ENCODE peak calls at places on chromosomes 1 and 21, in six cellular contexts. O is WERI-Rb-1, T is adrenal gland, J is hepatocyte, U is BE2C, L is brain microvascular endothelial cell. E is an unnamed sample. For H3K27me3, the result is how much of the 10 kb centered on the place peaks cover.

GRCh38 chr1:234309598-234310459 is 63.4 kb upstream of the COA6 start:
- DNase-seq in L (peak), J (peak), O (peak), U (peak), T (peak), E (peak)

GRCh38 chr1:113677250-113678158 is 81.8 kb downstream of the PHTF1 start:
- DNase-seq in J (peak), U (peak), L (peak), O (peak), T (peak), E (peak)

GRCh38 chr1:153260980-153261792 is 1.7 kb downstream of the LORICRIN start:
- DNase-seq in J (no peak), T (peak), L (peak), U (peak), O (peak), E (no peak)

GRCh38 chr1:29901618-29902017 is 665.3 kb downstream of the PTPRU start:
- DNase-seq in U (no peak), O (peak), J (no peak), L (no peak), T (no peak), E (no peak)

GRCh38 chr1:155598842-155599331 is 11.1 kb upstream of the MSTO1 start:
- DNase-seq in J (peak), L (peak), O (peak), U (peak), T (no peak), E (peak)

GRCh38 chr1:92949937-92950817 is 11.1 kb downstream of the DIPK1A start:
- DNase-seq in T (no peak), O (no peak), L (peak), U (no peak), J (no peak), E (peak)

GRCh38 chr1:55610203-55610602 is 395.0 kb upstream of the USP24 start:
- DNase-seq in U (no peak), J (no peak), T (no peak), O (no peak), L (no peak), E (no peak)

GRCh38 chr1:172935062-172935592 is 115.6 kb downstream of the TNFSF18 start:
- DNase-seq in O (no peak), L (no peak), T (no peak), J (no peak), U (no peak), E (peak)

GRCh38 chr1:233389867-233390266 is 62.3 kb downstream of the MAP3K21 start:
- DNase-seq in J (no peak), T (no peak), L (no peak), U (no peak), O (peak), E (no peak)

GRCh38 chr1:211831558-211832323 is 1.2 kb upstream of the LPGAT1 start:
- DNase-seq in T (no peak), O (peak), J (no peak), L (no peak), U (peak), E (no peak)

GRCh38 chr1:53121319-53122172 is 20.9 kb downstream of the SLC1A7 start:
- DNase-seq in U (peak), L (no peak), J (peak), T (no peak), O (peak), E (no peak)

GRCh38 chr1:16129921-16130543 is 25.8 kb downstream of the EPHA2 start:
- DNase-seq in L (no peak), T (no peak), O (no peak), J (no peak), U (no peak), E (no peak)

GRCh38 chr21:43766734-43767497 is 9.2 kb downstream of the CSTB start:
- DNase-seq in T (no peak), O (no peak), J (peak), U (no peak), L (no peak), E (no peak)

GRCh38 chr1:58592521-58593134 is 15.6 kb upstream of the TACSTD2 start:
- DNase-seq in O (no peak), L (peak), J (peak), U (no peak), T (peak), E (peak)

GRCh38 chr1:223886516-223886921 is 40.8 kb upstream of the TP53BP2 start:
- DNase-seq in L (no peak), J (peak), T (no peak), U (no peak), O (no peak), E (peak)

GRCh38 chr1:8987881-8988617 is 38.2 kb downstream of the SLC2A7 start:
- DNase-seq in J (peak), O (peak), T (peak), U (peak), L (peak), E (peak)

GRCh38 chr1:98637316-98637715 is 24.2 kb upstream of the SNX7 start:
- DNase-seq in L (no peak), U (no peak), O (no peak), J (no peak), T (no peak), E (no peak)

GRCh38 chr1:108892356-108893140 is 15.8 kb downstream of the GPSM2 start:
- DNase-seq in O (no peak), L (peak), J (no peak), U (no peak), T (no peak), E (peak)

GRCh38 chr1:85237613-85238012 is 21.8 kb downstream of the C1orf52 start:
- DNase-seq in L (no peak), T (no peak), J (no peak), U (no peak), O (no peak), E (no peak)

GRCh38 chr1:85398391-85399064 is 66.4 kb downstream of the DDAH1 start:
- DNase-seq in J (no peak), T (no peak), L (peak), O (no peak), U (no peak), E (peak)

GRCh38 chr1:17643861-17644703 is 104.6 kb downstream of the ARHGEF10L start:
- DNase-seq in O (peak), L (no peak), J (no peak), T (no peak), U (no peak), E (no peak)
- H3K4me3 ChIP-seq in O (no peak), L (no peak), J (no peak), T (no peak), U (no peak), E (no peak)

DNA sequence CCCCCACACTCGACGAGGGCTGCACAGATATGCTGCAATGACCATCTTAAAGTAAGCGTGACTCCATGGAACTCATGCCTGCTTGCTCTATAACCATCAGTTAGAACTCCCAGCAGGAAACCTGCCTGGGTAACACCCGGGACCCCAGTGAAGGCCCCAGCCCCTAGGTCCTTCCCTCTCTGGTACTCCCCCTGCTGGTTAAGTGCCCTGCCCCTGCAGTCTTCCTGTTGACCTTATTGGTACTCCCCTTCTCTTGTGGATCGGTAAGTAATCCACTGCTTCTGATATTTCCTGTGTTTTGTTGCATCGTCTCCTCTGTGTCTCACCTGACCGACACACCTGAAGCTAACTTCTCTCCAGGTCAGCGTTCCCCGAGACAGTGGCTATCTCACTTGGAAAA is 104.8 kb upstream of the COG2 start:
- DNase-seq in T (no peak), O (peak), U (peak), J (no peak), L (no peak), E (no peak)
- TF ChIP-seq CTCF in T (no peak), O (peak), U (peak), J (no peak), L (peak), E (no peak)

GRCh38 chr1:19661721-19662228 is 2.9 kb upstream of the HTR6 start:
- DNase-seq in U (no peak), L (peak), O (no peak), J (peak), T (no peak), E (peak)
- H3K27me3 ChIP-seq in U (under half), L (under half), O (under half), J (under half), T (under half), E (under half)

DNA sequence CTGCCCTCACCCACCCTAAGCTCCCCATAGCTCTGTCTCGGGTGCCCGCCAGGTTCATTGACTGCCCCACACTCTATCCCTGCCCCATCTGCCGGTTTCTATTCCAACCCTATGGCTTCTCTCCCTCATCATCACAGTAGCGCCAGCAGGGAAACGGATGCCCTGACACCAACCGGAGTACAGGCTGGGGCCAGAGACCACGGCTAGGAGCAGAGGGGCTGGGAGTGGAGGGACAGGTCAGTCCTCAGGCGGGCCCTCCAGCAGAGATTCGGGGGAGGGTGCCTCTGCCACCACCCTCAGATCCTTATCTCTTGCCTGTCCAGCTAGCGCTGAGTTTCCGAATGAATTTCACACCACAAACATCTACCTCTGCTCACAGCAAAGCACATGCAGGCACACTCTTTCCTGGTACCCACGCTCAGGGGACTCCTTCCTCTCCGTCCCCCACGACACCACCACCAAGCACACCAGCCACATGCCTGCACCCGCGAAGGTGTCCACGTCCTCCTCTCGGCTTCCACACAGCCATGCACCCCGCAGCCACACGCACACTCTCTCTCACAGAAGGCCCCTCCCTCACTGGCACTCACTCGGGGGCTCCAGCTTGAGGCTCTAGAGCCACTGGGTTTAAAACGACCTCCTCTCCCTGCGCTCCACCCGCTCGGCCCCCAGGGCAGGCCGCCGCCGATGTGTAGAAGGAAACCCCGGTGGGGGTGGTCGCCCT is 7.2 kb downstream of the TAL1 start:
- DNase-seq in T (no peak), U (no peak), J (no peak), L (no peak), O (no peak), E (no peak)
- H3K4me3 ChIP-seq in T (no peak), U (no peak), J (no peak), L (no peak), O (no peak), E (no peak)

E was measured in bronchial epithelial cell.